ENCODE peak calls at places on chromosomes 5 and 9, in nine cellular contexts. One of them, this sample, is unnamed. For H3K36me3 and H3K9me3, the result is how much of the 10 kb centered on the place peaks cover.

GRCh38 chr5:152097128-152097527 is 172.5 kb upstream of the GLRA1 start:
- DNase-seq in heart left ventricle: no peak
- DNase-seq in pancreas: no peak
- DNase-seq in CD8-positive, alpha-beta T cell: no peak
- DNase-seq in endodermal cell: no peak
- DNase-seq in heart right ventricle: no peak
- DNase-seq in uterus: no peak
- DNase-seq in right atrium auricular region: no peak
- DNase-seq in neural progenitor cell: peak
- DNase-seq in this sample: no peak

GRCh38 chr5:123129811-123130210 is 40.8 kb downstream of the PRDM6 start:
- DNase-seq in endodermal cell: no peak
- DNase-seq in right atrium auricular region: no peak
- DNase-seq in uterus: no peak
- DNase-seq in pancreas: no peak
- DNase-seq in neural progenitor cell: no peak
- DNase-seq in heart right ventricle: no peak
- DNase-seq in CD8-positive, alpha-beta T cell: no peak
- DNase-seq in heart left ventricle: no peak
- DNase-seq in this sample: no peak

GRCh38 chr9:112921549-112921948 is 30.9 kb upstream of the SLC46A2 start:
- DNase-seq in pancreas: no peak
- DNase-seq in CD8-positive, alpha-beta T cell: no peak
- DNase-seq in uterus: no peak
- DNase-seq in heart right ventricle: no peak
- DNase-seq in right atrium auricular region: no peak
- DNase-seq in heart left ventricle: no peak
- DNase-seq in endodermal cell: peak
- DNase-seq in neural progenitor cell: peak
- DNase-seq in this sample: no peak

GRCh38 chr5:11104543-11105151 is 343.6 kb upstream of the DAP start:
- DNase-seq in neural progenitor cell: peak
- DNase-seq in uterus: no peak
- DNase-seq in heart right ventricle: no peak
- DNase-seq in pancreas: no peak
- DNase-seq in heart left ventricle: no peak
- DNase-seq in CD8-positive, alpha-beta T cell: no peak
- DNase-seq in right atrium auricular region: no peak
- DNase-seq in endodermal cell: no peak
- DNase-seq in this sample: no peak

GRCh38 chr5:149913449-149914419 is 30.9 kb downstream of the PDE6A start:
- DNase-seq in pancreas: no peak
- DNase-seq in endodermal cell: no peak
- DNase-seq in neural progenitor cell: peak
- DNase-seq in heart left ventricle: no peak
- DNase-seq in CD8-positive, alpha-beta T cell: no peak
- DNase-seq in right atrium auricular region: no peak
- DNase-seq in uterus: no peak
- DNase-seq in heart right ventricle: no peak
- DNase-seq in this sample: no peak

GRCh38 chr5:19886123-19886921 is 101.7 kb downstream of the CDH18 start:
- DNase-seq in uterus: no peak
- DNase-seq in heart right ventricle: no peak
- DNase-seq in neural progenitor cell: no peak
- DNase-seq in CD8-positive, alpha-beta T cell: no peak
- DNase-seq in heart left ventricle: no peak
- DNase-seq in endodermal cell: no peak
- DNase-seq in pancreas: no peak
- DNase-seq in right atrium auricular region: no peak
- DNase-seq in this sample: no peak

GRCh38 chr9:131366745-131367401 is 27.0 kb upstream of the PRRC2B start:
- DNase-seq in heart right ventricle: no peak
- DNase-seq in uterus: no peak
- DNase-seq in right atrium auricular region: peak
- DNase-seq in pancreas: no peak
- DNase-seq in CD8-positive, alpha-beta T cell: no peak
- DNase-seq in neural progenitor cell: peak
- DNase-seq in endodermal cell: peak
- DNase-seq in heart left ventricle: no peak
- DNase-seq in this sample: no peak

GRCh38 chr5:53508125-53508524 is 27.7 kb downstream of the FST start:
- DNase-seq in heart left ventricle: no peak
- DNase-seq in heart right ventricle: no peak
- DNase-seq in right atrium auricular region: no peak
- DNase-seq in uterus: no peak
- DNase-seq in neural progenitor cell: no peak
- DNase-seq in pancreas: no peak
- DNase-seq in CD8-positive, alpha-beta T cell: no peak
- DNase-seq in endodermal cell: no peak
- DNase-seq in this sample: no peak

GRCh38 chr5:173385832-173386360 is 57.7 kb upstream of the STC2 start:
- DNase-seq in uterus: no peak
- DNase-seq in heart right ventricle: no peak
- DNase-seq in endodermal cell: no peak
- DNase-seq in pancreas: no peak
- DNase-seq in heart left ventricle: no peak
- DNase-seq in neural progenitor cell: no peak
- DNase-seq in right atrium auricular region: no peak
- DNase-seq in CD8-positive, alpha-beta T cell: no peak
- DNase-seq in this sample: no peak

GRCh38 chr5:138233280-138233679 is 20.2 kb upstream of the CDC23 start:
- DNase-seq in heart left ventricle: no peak
- DNase-seq in endodermal cell: no peak
- DNase-seq in CD8-positive, alpha-beta T cell: no peak
- DNase-seq in neural progenitor cell: no peak
- DNase-seq in uterus: no peak
- DNase-seq in right atrium auricular region: no peak
- DNase-seq in pancreas: no peak
- DNase-seq in heart right ventricle: no peak
- DNase-seq in this sample: no peak

GRCh38 chr5:1794896-1795290 is 4.7 kb downstream of the MRPL36 start:
- DNase-seq in right atrium auricular region: no peak
- DNase-seq in neural progenitor cell: no peak
- DNase-seq in CD8-positive, alpha-beta T cell: no peak
- DNase-seq in endodermal cell: no peak
- DNase-seq in heart left ventricle: no peak
- DNase-seq in pancreas: no peak
- DNase-seq in heart right ventricle: no peak
- DNase-seq in uterus: no peak
- DNase-seq in this sample: no peak

GRCh38 chr5:31095796-31096195 is 97.7 kb upstream of the CDH6 start:
- DNase-seq in endodermal cell: no peak
- DNase-seq in right atrium auricular region: no peak
- DNase-seq in uterus: no peak
- DNase-seq in neural progenitor cell: no peak
- DNase-seq in heart right ventricle: no peak
- DNase-seq in CD8-positive, alpha-beta T cell: no peak
- DNase-seq in heart left ventricle: no peak
- DNase-seq in pancreas: no peak
- DNase-seq in this sample: no peak

GRCh38 chr5:123483446-123484077 is 28.4 kb upstream of the CSNK1G3 start:
- DNase-seq in uterus: no peak
- DNase-seq in heart left ventricle: no peak
- DNase-seq in heart right ventricle: no peak
- DNase-seq in endodermal cell: no peak
- DNase-seq in pancreas: no peak
- DNase-seq in right atrium auricular region: no peak
- DNase-seq in neural progenitor cell: no peak
- DNase-seq in CD8-positive, alpha-beta T cell: no peak
- DNase-seq in this sample: no peak

GRCh38 chr5:10454591-10455272 is 13.1 kb downstream of the ROPN1L start:
- DNase-seq in CD8-positive, alpha-beta T cell: no peak
- DNase-seq in heart right ventricle: no peak
- DNase-seq in endodermal cell: no peak
- DNase-seq in neural progenitor cell: no peak
- DNase-seq in uterus: peak
- DNase-seq in pancreas: no peak
- DNase-seq in heart left ventricle: no peak
- DNase-seq in right atrium auricular region: no peak
- DNase-seq in this sample: no peak

GRCh38 chr5:139820606-139821005 is 25.0 kb downstream of the PSD2 start:
- DNase-seq in neural progenitor cell: no peak
- DNase-seq in endodermal cell: no peak
- DNase-seq in right atrium auricular region: no peak
- DNase-seq in heart right ventricle: no peak
- DNase-seq in uterus: no peak
- DNase-seq in heart left ventricle: no peak
- DNase-seq in CD8-positive, alpha-beta T cell: no peak
- DNase-seq in pancreas: no peak
- DNase-seq in this sample: peak

GRCh38 chr9:100294341-100294740 is 58.4 kb downstream of the TEX10 start:
- DNase-seq in right atrium auricular region: no peak
- DNase-seq in uterus: no peak
- DNase-seq in pancreas: no peak
- DNase-seq in heart left ventricle: no peak
- DNase-seq in neural progenitor cell: no peak
- DNase-seq in heart right ventricle: no peak
- DNase-seq in CD8-positive, alpha-beta T cell: no peak
- DNase-seq in endodermal cell: no peak
- DNase-seq in this sample: no peak

GRCh38 chr9:100295240-100295639 is 57.5 kb downstream of the TEX10 start:
- DNase-seq in pancreas: no peak
- DNase-seq in uterus: no peak
- DNase-seq in CD8-positive, alpha-beta T cell: no peak
- DNase-seq in neural progenitor cell: no peak
- DNase-seq in endodermal cell: no peak
- DNase-seq in heart right ventricle: no peak
- DNase-seq in right atrium auricular region: no peak
- DNase-seq in heart left ventricle: no peak
- DNase-seq in this sample: no peak

GRCh38 chr9:100296407-100296806 is 56.3 kb downstream of the TEX10 start:
- DNase-seq in neural progenitor cell: no peak
- DNase-seq in pancreas: no peak
- DNase-seq in uterus: no peak
- DNase-seq in CD8-positive, alpha-beta T cell: no peak
- DNase-seq in heart left ventricle: no peak
- DNase-seq in endodermal cell: no peak
- DNase-seq in right atrium auricular region: no peak
- DNase-seq in heart right ventricle: no peak
- DNase-seq in this sample: no peak

GRCh38 chr9:100292414-100292813 is 60.3 kb downstream of the TEX10 start:
- DNase-seq in heart left ventricle: no peak
- DNase-seq in heart right ventricle: no peak
- DNase-seq in CD8-positive, alpha-beta T cell: no peak
- DNase-seq in neural progenitor cell: no peak
- DNase-seq in endodermal cell: no peak
- DNase-seq in uterus: no peak
- DNase-seq in right atrium auricular region: no peak
- DNase-seq in pancreas: no peak
- DNase-seq in this sample: no peak

GRCh38 chr9:100294806-100295205 is 57.9 kb downstream of the TEX10 start:
- DNase-seq in pancreas: peak
- DNase-seq in uterus: no peak
- DNase-seq in heart right ventricle: no peak
- DNase-seq in right atrium auricular region: no peak
- DNase-seq in heart left ventricle: no peak
- DNase-seq in endodermal cell: no peak
- DNase-seq in CD8-positive, alpha-beta T cell: no peak
- DNase-seq in neural progenitor cell: no peak
- DNase-seq in this sample: no peak
- H3K36me3 ChIP-seq in pancreas: under half
- H3K36me3 ChIP-seq in uterus: under half
- H3K36me3 ChIP-seq in heart right ventricle: under half
- H3K36me3 ChIP-seq in right atrium auricular region: half or more
- H3K36me3 ChIP-seq in heart left ventricle: half or more
- H3K36me3 ChIP-seq in endodermal cell: half or more
- H3K36me3 ChIP-seq in CD8-positive, alpha-beta T cell: under half
- H3K36me3 ChIP-seq in neural progenitor cell: under half
- H3K36me3 ChIP-seq in this sample: half or more

GRCh38 chr5:56305551-56305950 is 72.4 kb upstream of the ANKRD55 start:
- DNase-seq in right atrium auricular region: no peak
- DNase-seq in heart left ventricle: no peak
- DNase-seq in uterus: no peak
- DNase-seq in heart right ventricle: no peak
- DNase-seq in CD8-positive, alpha-beta T cell: no peak
- DNase-seq in neural progenitor cell: no peak
- DNase-seq in pancreas: no peak
- DNase-seq in endodermal cell: no peak
- DNase-seq in this sample: no peak
- H3K9me3 ChIP-seq in right atrium auricular region: under half
- H3K9me3 ChIP-seq in heart left ventricle: under half
- H3K9me3 ChIP-seq in uterus: under half
- H3K9me3 ChIP-seq in heart right ventricle: under half
- H3K9me3 ChIP-seq in CD8-positive, alpha-beta T cell: under half
- H3K9me3 ChIP-seq in neural progenitor cell: under half
- H3K9me3 ChIP-seq in pancreas: under half
- H3K9me3 ChIP-seq in endodermal cell: under half
- H3K9me3 ChIP-seq in this sample: under half

GRCh38 chr9:78314953-78315870 is 18.3 kb downstream of the PSAT1 start:
- DNase-seq in CD8-positive, alpha-beta T cell: no peak
- DNase-seq in uterus: no peak
- DNase-seq in endodermal cell: peak
- DNase-seq in right atrium auricular region: no peak
- DNase-seq in heart right ventricle: no peak
- DNase-seq in neural progenitor cell: no peak
- DNase-seq in heart left ventricle: no peak
- DNase-seq in pancreas: no peak
- DNase-seq in this sample: no peak
- H3K36me3 ChIP-seq in CD8-positive, alpha-beta T cell: under half
- H3K36me3 ChIP-seq in uterus: under half
- H3K36me3 ChIP-seq in endodermal cell: under half
- H3K36me3 ChIP-seq in right atrium auricular region: under half
- H3K36me3 ChIP-seq in heart right ventricle: under half
- H3K36me3 ChIP-seq in neural progenitor cell: under half
- H3K36me3 ChIP-seq in heart left ventricle: under half
- H3K36me3 ChIP-seq in pancreas: under half
- H3K36me3 ChIP-seq in this sample: under half

GRCh38 chr5:114935490-114935889 is 234.2 kb downstream of the TRIM36 start:
- DNase-seq in heart left ventricle: no peak
- DNase-seq in uterus: no peak
- DNase-seq in neural progenitor cell: no peak
- DNase-seq in endodermal cell: no peak
- DNase-seq in pancreas: no peak
- DNase-seq in heart right ventricle: no peak
- DNase-seq in right atrium auricular region: no peak
- DNase-seq in CD8-positive, alpha-beta T cell: no peak
- DNase-seq in this sample: no peak

GRCh38 chr5:114940709-114941108 is 229.0 kb downstream of the TRIM36 start:
- DNase-seq in right atrium auricular region: no peak
- DNase-seq in CD8-positive, alpha-beta T cell: no peak
- DNase-seq in pancreas: no peak
- DNase-seq in neural progenitor cell: no peak
- DNase-seq in uterus: no peak
- DNase-seq in heart left ventricle: no peak
- DNase-seq in endodermal cell: no peak
- DNase-seq in heart right ventricle: no peak
- DNase-seq in this sample: no peak
- H3K9me3 ChIP-seq in right atrium auricular region: under half
- H3K9me3 ChIP-seq in CD8-positive, alpha-beta T cell: under half
- H3K9me3 ChIP-seq in pancreas: under half
- H3K9me3 ChIP-seq in neural progenitor cell: under half
- H3K9me3 ChIP-seq in uterus: under half
- H3K9me3 ChIP-seq in heart left ventricle: under half
- H3K9me3 ChIP-seq in endodermal cell: under half
- H3K9me3 ChIP-seq in heart right ventricle: under half
- H3K9me3 ChIP-seq in this sample: under half

DNA sequence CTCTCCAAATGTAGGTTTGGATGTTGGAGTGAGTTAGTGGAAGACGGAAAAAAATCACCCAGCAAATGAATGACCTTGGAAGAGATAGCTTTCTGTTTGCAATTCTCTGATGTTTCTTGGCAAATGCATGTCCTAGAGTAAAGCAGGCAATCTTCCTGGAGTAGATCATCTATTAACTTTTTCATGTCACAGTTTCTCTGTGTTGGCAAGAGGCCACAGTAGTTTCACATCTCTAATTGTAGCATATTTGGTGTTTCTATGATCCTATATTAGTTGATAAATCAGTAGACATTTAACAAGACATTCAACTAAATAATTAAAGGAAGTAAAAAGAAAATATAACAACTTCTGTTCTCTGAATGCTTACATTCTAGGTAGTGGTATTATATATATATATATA is 138.2 kb upstream of the MINAR2 start:
- DNase-seq in uterus: no peak
- DNase-seq in right atrium auricular region: no peak
- DNase-seq in heart left ventricle: no peak
- DNase-seq in heart right ventricle: no peak
- DNase-seq in endodermal cell: no peak
- DNase-seq in pancreas: no peak
- DNase-seq in neural progenitor cell: no peak
- DNase-seq in CD8-positive, alpha-beta T cell: no peak
- DNase-seq in this sample: no peak
- H3K36me3 ChIP-seq in uterus: under half
- H3K36me3 ChIP-seq in right atrium auricular region: under half
- H3K36me3 ChIP-seq in heart left ventricle: under half
- H3K36me3 ChIP-seq in heart right ventricle: under half
- H3K36me3 ChIP-seq in endodermal cell: under half
- H3K36me3 ChIP-seq in pancreas: under half
- H3K36me3 ChIP-seq in neural progenitor cell: under half
- H3K36me3 ChIP-seq in CD8-positive, alpha-beta T cell: under half
- H3K36me3 ChIP-seq in this sample: under half

This sample was measured in upper lobe of right lung.